ENCODE peak calls at places on chromosomes 16 and 17, in four cellular contexts. One of them, this sample, is unnamed.

GRCh38 chr17:50668025-50668837 is 33.5 kb downstream of the ABCC3 start:
- DNase-seq in left cardiac atrium: no peak
- DNase-seq in body of pancreas: no peak
- DNase-seq in myocyte: no peak
- DNase-seq in this sample: no peak

GRCh38 chr17:49456172-49456965 is 38.7 kb upstream of the NGFR start:
- DNase-seq in left cardiac atrium: peak
- DNase-seq in body of pancreas: no peak
- DNase-seq in myocyte: peak
- DNase-seq in this sample: no peak

GRCh38 chr17:45286286-45286685 is 24.4 kb upstream of the SPATA32 start:
- DNase-seq in left cardiac atrium: no peak
- DNase-seq in body of pancreas: no peak
- DNase-seq in myocyte: no peak
- DNase-seq in this sample: no peak

GRCh38 chr16:79628501-79628975 is 28.0 kb upstream of the MAF start:
- DNase-seq in left cardiac atrium: no peak
- DNase-seq in body of pancreas: no peak
- DNase-seq in myocyte: no peak
- DNase-seq in this sample: peak

GRCh38 chr17:17892009-17892408 is 55.2 kb upstream of the SREBF1 start:
- DNase-seq in left cardiac atrium: no peak
- DNase-seq in body of pancreas: no peak
- DNase-seq in myocyte: no peak
- DNase-seq in this sample: no peak

GRCh38 chr17:40777971-40778370 is 4.4 kb downstream of the KRT27 start:
- DNase-seq in left cardiac atrium: no peak
- DNase-seq in body of pancreas: no peak
- DNase-seq in myocyte: no peak
- DNase-seq in this sample: no peak

GRCh38 chr17:82235775-82236141 is 6.9 kb downstream of the SLC16A3 start:
- DNase-seq in left cardiac atrium: no peak
- DNase-seq in body of pancreas: peak
- DNase-seq in myocyte: peak
- DNase-seq in this sample: peak

GRCh38 chr17:60231234-60231633 is 81.5 kb downstream of the CA4 start:
- DNase-seq in left cardiac atrium: no peak
- DNase-seq in body of pancreas: no peak
- DNase-seq in myocyte: peak
- DNase-seq in this sample: peak

GRCh38 chr16:12097523-12098428 is 121.2 kb downstream of the SNX29 start:
- DNase-seq in left cardiac atrium: peak
- DNase-seq in body of pancreas: no peak
- DNase-seq in myocyte: peak
- DNase-seq in this sample: no peak

GRCh38 chr16:72481419-72481818 is 309.5 kb upstream of the PMFBP1 start:
- DNase-seq in left cardiac atrium: no peak
- DNase-seq in body of pancreas: no peak
- DNase-seq in myocyte: no peak
- DNase-seq in this sample: no peak

GRCh38 chr16:66247516-66248089 is 118.9 kb upstream of the CDH5 start:
- DNase-seq in left cardiac atrium: peak
- DNase-seq in body of pancreas: no peak
- DNase-seq in myocyte: no peak
- DNase-seq in this sample: no peak

GRCh38 chr16:83420206-83420760 is 387.5 kb upstream of the HSBP1 start:
- DNase-seq in left cardiac atrium: no peak
- DNase-seq in body of pancreas: no peak
- DNase-seq in myocyte: peak
- DNase-seq in this sample: peak

GRCh38 chr16:2962334-2963073 is 1.6 kb upstream of the KREMEN2 start:
- DNase-seq in left cardiac atrium: no peak
- DNase-seq in body of pancreas: no peak
- DNase-seq in myocyte: no peak
- DNase-seq in this sample: no peak